ENCODE peak calls at places on chromosome 21, in nine cellular contexts. One of them, this sample, is unnamed.

GRCh38 chr21:38272215-38272614 is 15.4 kb downstream of the KCNJ15 start:
- DNase-seq in nucleus accumbens: no peak
- DNase-seq in fibroblast of villous mesenchyme: no peak
- DNase-seq in HuH-7: no peak
- DNase-seq in stimulated activated CD4-positive, alpha-beta T cell treated with anti-CD3 and anti-CD28 coated beads, Interleukin-2, amount 100 ng/mL, for 48 hours: no peak
- DNase-seq in globus pallidus: no peak
- DNase-seq in HT1080: no peak
- DNase-seq in mucosa of gallbladder: no peak
- DNase-seq in T47D: no peak
- DNase-seq in this sample: no peak

GRCh38 chr21:46437511-46437910 is 21.2 kb upstream of the DIP2A start:
- DNase-seq in nucleus accumbens: no peak
- DNase-seq in fibroblast of villous mesenchyme: no peak
- DNase-seq in HuH-7: no peak
- DNase-seq in stimulated activated CD4-positive, alpha-beta T cell treated with anti-CD3 and anti-CD28 coated beads, Interleukin-2, amount 100 ng/mL, for 48 hours: no peak
- DNase-seq in globus pallidus: no peak
- DNase-seq in HT1080: no peak
- DNase-seq in mucosa of gallbladder: no peak
- DNase-seq in T47D: no peak
- DNase-seq in this sample: no peak

GRCh38 chr21:29080454-29080930 is 7.0 kb upstream of the CCT8 start:
- DNase-seq in nucleus accumbens: no peak
- DNase-seq in fibroblast of villous mesenchyme: no peak
- DNase-seq in HuH-7: no peak
- DNase-seq in stimulated activated CD4-positive, alpha-beta T cell treated with anti-CD3 and anti-CD28 coated beads, Interleukin-2, amount 100 ng/mL, for 48 hours: no peak
- DNase-seq in globus pallidus: no peak
- DNase-seq in HT1080: no peak
- DNase-seq in mucosa of gallbladder: no peak
- DNase-seq in T47D: no peak
- DNase-seq in this sample: no peak

GRCh38 chr21:29302340-29302991 is 3.7 kb downstream of the BACH1 start:
- DNase-seq in nucleus accumbens: no peak
- DNase-seq in fibroblast of villous mesenchyme: peak
- DNase-seq in HuH-7: no peak
- DNase-seq in stimulated activated CD4-positive, alpha-beta T cell treated with anti-CD3 and anti-CD28 coated beads, Interleukin-2, amount 100 ng/mL, for 48 hours: no peak
- DNase-seq in globus pallidus: no peak
- DNase-seq in HT1080: peak
- DNase-seq in mucosa of gallbladder: no peak
- DNase-seq in T47D: no peak
- DNase-seq in this sample: no peak

GRCh38 chr21:45026833-45027232 is 47.5 kb upstream of the ADARB1 start:
- DNase-seq in nucleus accumbens: no peak
- DNase-seq in fibroblast of villous mesenchyme: no peak
- DNase-seq in HuH-7: no peak
- DNase-seq in stimulated activated CD4-positive, alpha-beta T cell treated with anti-CD3 and anti-CD28 coated beads, Interleukin-2, amount 100 ng/mL, for 48 hours: no peak
- DNase-seq in globus pallidus: no peak
- DNase-seq in HT1080: no peak
- DNase-seq in mucosa of gallbladder: no peak
- DNase-seq in T47D: no peak
- DNase-seq in this sample: no peak

GRCh38 chr21:45887121-45887611 is 94.4 kb upstream of the COL6A1 start:
- DNase-seq in nucleus accumbens: peak
- DNase-seq in fibroblast of villous mesenchyme: peak
- DNase-seq in HuH-7: no peak
- DNase-seq in stimulated activated CD4-positive, alpha-beta T cell treated with anti-CD3 and anti-CD28 coated beads, Interleukin-2, amount 100 ng/mL, for 48 hours: no peak
- DNase-seq in globus pallidus: peak
- DNase-seq in HT1080: no peak
- DNase-seq in mucosa of gallbladder: no peak
- DNase-seq in T47D: no peak
- DNase-seq in this sample: no peak

GRCh38 chr21:46366091-46366490 is 42.1 kb downstream of the PCNT start:
- DNase-seq in nucleus accumbens: no peak
- DNase-seq in fibroblast of villous mesenchyme: no peak
- DNase-seq in HuH-7: no peak
- DNase-seq in stimulated activated CD4-positive, alpha-beta T cell treated with anti-CD3 and anti-CD28 coated beads, Interleukin-2, amount 100 ng/mL, for 48 hours: no peak
- DNase-seq in globus pallidus: no peak
- DNase-seq in HT1080: no peak
- DNase-seq in mucosa of gallbladder: no peak
- DNase-seq in T47D: no peak
- DNase-seq in this sample: no peak

GRCh38 chr21:44593598-44594405 is 1.5 kb upstream of the KRTAP10-6 start:
- DNase-seq in nucleus accumbens: no peak
- DNase-seq in fibroblast of villous mesenchyme: peak
- DNase-seq in HuH-7: peak
- DNase-seq in stimulated activated CD4-positive, alpha-beta T cell treated with anti-CD3 and anti-CD28 coated beads, Interleukin-2, amount 100 ng/mL, for 48 hours: no peak
- DNase-seq in globus pallidus: no peak
- DNase-seq in HT1080: no peak
- DNase-seq in mucosa of gallbladder: no peak
- DNase-seq in T47D: no peak
- DNase-seq in this sample: no peak

GRCh38 chr21:44331650-44332306 is 7.4 kb downstream of the CFAP410 start:
- DNase-seq in nucleus accumbens: no peak
- DNase-seq in fibroblast of villous mesenchyme: peak
- DNase-seq in HuH-7: no peak
- DNase-seq in stimulated activated CD4-positive, alpha-beta T cell treated with anti-CD3 and anti-CD28 coated beads, Interleukin-2, amount 100 ng/mL, for 48 hours: no peak
- DNase-seq in globus pallidus: no peak
- DNase-seq in HT1080: no peak
- DNase-seq in mucosa of gallbladder: no peak
- DNase-seq in T47D: no peak
- DNase-seq in this sample: no peak

GRCh38 chr21:33543505-33544129 is 779 bp downstream of the SON start:
- DNase-seq in nucleus accumbens: no peak
- DNase-seq in fibroblast of villous mesenchyme: no peak
- DNase-seq in HuH-7: no peak
- DNase-seq in stimulated activated CD4-positive, alpha-beta T cell treated with anti-CD3 and anti-CD28 coated beads, Interleukin-2, amount 100 ng/mL, for 48 hours: peak
- DNase-seq in globus pallidus: no peak
- DNase-seq in HT1080: peak
- DNase-seq in mucosa of gallbladder: peak
- DNase-seq in T47D: no peak
- DNase-seq in this sample: peak

GRCh38 chr21:43767980-43768867 is 7.9 kb downstream of the CSTB start:
- DNase-seq in nucleus accumbens: no peak
- DNase-seq in fibroblast of villous mesenchyme: peak
- DNase-seq in HuH-7: peak
- DNase-seq in stimulated activated CD4-positive, alpha-beta T cell treated with anti-CD3 and anti-CD28 coated beads, Interleukin-2, amount 100 ng/mL, for 48 hours: no peak
- DNase-seq in globus pallidus: no peak
- DNase-seq in HT1080: peak
- DNase-seq in mucosa of gallbladder: peak
- DNase-seq in T47D: no peak
- DNase-seq in this sample: peak

GRCh38 chr21:15809818-15810217 is 80.0 kb downstream of the USP25 start:
- DNase-seq in nucleus accumbens: no peak
- DNase-seq in fibroblast of villous mesenchyme: peak
- DNase-seq in HuH-7: no peak
- DNase-seq in stimulated activated CD4-positive, alpha-beta T cell treated with anti-CD3 and anti-CD28 coated beads, Interleukin-2, amount 100 ng/mL, for 48 hours: no peak
- DNase-seq in globus pallidus: no peak
- DNase-seq in HT1080: no peak
- DNase-seq in mucosa of gallbladder: no peak
- DNase-seq in T47D: no peak
- DNase-seq in this sample: no peak

GRCh38 chr21:42903817-42904216 is 10.7 kb downstream of the NDUFV3 start:
- DNase-seq in nucleus accumbens: no peak
- DNase-seq in fibroblast of villous mesenchyme: no peak
- DNase-seq in HuH-7: no peak
- DNase-seq in stimulated activated CD4-positive, alpha-beta T cell treated with anti-CD3 and anti-CD28 coated beads, Interleukin-2, amount 100 ng/mL, for 48 hours: no peak
- DNase-seq in globus pallidus: no peak
- DNase-seq in HT1080: no peak
- DNase-seq in mucosa of gallbladder: no peak
- DNase-seq in T47D: no peak
- DNase-seq in this sample: no peak

GRCh38 chr21:31505975-31506374 is 153.5 kb upstream of the SOD1 start:
- DNase-seq in nucleus accumbens: no peak
- DNase-seq in fibroblast of villous mesenchyme: no peak
- DNase-seq in HuH-7: no peak
- DNase-seq in stimulated activated CD4-positive, alpha-beta T cell treated with anti-CD3 and anti-CD28 coated beads, Interleukin-2, amount 100 ng/mL, for 48 hours: no peak
- DNase-seq in globus pallidus: no peak
- DNase-seq in HT1080: no peak
- DNase-seq in mucosa of gallbladder: no peak
- DNase-seq in T47D: no peak
- DNase-seq in this sample: no peak

GRCh38 chr21:41431788-41432548 is 5.9 kb downstream of the MX1 start:
- DNase-seq in nucleus accumbens: no peak
- DNase-seq in fibroblast of villous mesenchyme: no peak
- DNase-seq in HuH-7: no peak
- DNase-seq in stimulated activated CD4-positive, alpha-beta T cell treated with anti-CD3 and anti-CD28 coated beads, Interleukin-2, amount 100 ng/mL, for 48 hours: no peak
- DNase-seq in globus pallidus: no peak
- DNase-seq in HT1080: no peak
- DNase-seq in mucosa of gallbladder: no peak
- DNase-seq in T47D: no peak
- DNase-seq in this sample: no peak

GRCh38 chr21:30340714-30341573 is 3.5 kb upstream of the KRTAP27-1 start:
- DNase-seq in nucleus accumbens: no peak
- DNase-seq in fibroblast of villous mesenchyme: peak
- DNase-seq in HuH-7: peak
- DNase-seq in stimulated activated CD4-positive, alpha-beta T cell treated with anti-CD3 and anti-CD28 coated beads, Interleukin-2, amount 100 ng/mL, for 48 hours: peak
- DNase-seq in globus pallidus: peak
- DNase-seq in HT1080: peak
- DNase-seq in mucosa of gallbladder: peak
- DNase-seq in T47D: peak
- DNase-seq in this sample: peak

GRCh38 chr21:37348664-37349063 is 17.9 kb upstream of the DYRK1A start:
- DNase-seq in nucleus accumbens: no peak
- DNase-seq in fibroblast of villous mesenchyme: peak
- DNase-seq in HuH-7: no peak
- DNase-seq in stimulated activated CD4-positive, alpha-beta T cell treated with anti-CD3 and anti-CD28 coated beads, Interleukin-2, amount 100 ng/mL, for 48 hours: no peak
- DNase-seq in globus pallidus: no peak
- DNase-seq in HT1080: no peak
- DNase-seq in mucosa of gallbladder: no peak
- DNase-seq in T47D: no peak
- DNase-seq in this sample: no peak

GRCh38 chr21:45910548-45911221 is 70.9 kb upstream of the COL6A1 start:
- DNase-seq in nucleus accumbens: no peak
- DNase-seq in fibroblast of villous mesenchyme: no peak
- DNase-seq in HuH-7: no peak
- DNase-seq in stimulated activated CD4-positive, alpha-beta T cell treated with anti-CD3 and anti-CD28 coated beads, Interleukin-2, amount 100 ng/mL, for 48 hours: no peak
- DNase-seq in globus pallidus: peak
- DNase-seq in HT1080: no peak
- DNase-seq in mucosa of gallbladder: no peak
- DNase-seq in T47D: no peak
- DNase-seq in this sample: no peak